ENCODE peak calls at places on chromosomes 6 and 20, in ten cellular contexts. P, L, N, J, F, A, M, Y, U and X are unnamed samples.

GRCh38 chr6:107124934-107125348 is 9.6 kb upstream of the BEND3 start:
- DNase-seq in P (no peak), L (peak), N (peak), J (no peak), F (no peak), A (no peak), M (no peak), Y (no peak), U (no peak), X (no peak)

GRCh38 chr6:135880066-135880972 is 28.8 kb downstream of the PDE7B start:
- DNase-seq in P (no peak), L (no peak), N (no peak), J (peak), F (peak), A (no peak), M (peak), Y (peak), U (peak), X (no peak)

GRCh38 chr20:38799248-38799647 is 6.2 kb upstream of the PPP1R16B start:
- DNase-seq in P (no peak), L (no peak), N (no peak), J (no peak), F (no peak), A (no peak), M (no peak), Y (peak), U (no peak), X (no peak)

GRCh38 chr20:4036351-4036750 is 21.0 kb upstream of the RNF24 start:
- DNase-seq in P (no peak), L (no peak), N (no peak), J (no peak), F (no peak), A (no peak), M (no peak), Y (no peak), U (no peak), X (no peak)

GRCh38 chr20:33926425-33926824 is 67.3 kb upstream of the RALY start:
- DNase-seq in P (no peak), L (no peak), N (peak), J (no peak), F (no peak), A (no peak), M (no peak), Y (no peak), U (no peak), X (no peak)

GRCh38 chr6:108541843-108542795 is 18.6 kb upstream of the FOXO3 start:
- DNase-seq in P (peak), L (peak), N (peak), J (no peak), F (no peak), A (peak), M (peak), Y (peak), U (peak), X (peak)

GRCh38 chr6:142913036-142913510 is 31.9 kb downstream of the HIVEP2 start:
- DNase-seq in P (no peak), L (no peak), N (no peak), J (no peak), F (no peak), A (no peak), M (no peak), Y (no peak), U (no peak), X (no peak)

GRCh38 chr20:36784900-36785299 is 11.3 kb upstream of the DSN1 start:
- DNase-seq in P (no peak), L (no peak), N (no peak), J (no peak), F (no peak), A (no peak), M (no peak), Y (no peak), U (peak), X (no peak)

GRCh38 chr20:50345712-50346371 is 155.2 kb downstream of the CEBPB start:
- DNase-seq in P (no peak), L (no peak), N (no peak), J (no peak), F (no peak), A (no peak), M (no peak), Y (no peak), U (no peak), X (no peak)

GRCh38 chr20:21520702-21521595 is 7.1 kb upstream of the NKX2-2 start:
- DNase-seq in P (peak), L (peak), N (peak), J (no peak), F (no peak), A (no peak), M (no peak), Y (no peak), U (peak), X (no peak)

GRCh38 chr6:108198761-108199498 is 33.1 kb downstream of the NR2E1 start:
- DNase-seq in P (no peak), L (no peak), N (no peak), J (no peak), F (no peak), A (no peak), M (no peak), Y (no peak), U (no peak), X (no peak)

GRCh38 chr6:151723152-151723551 is 84.3 kb upstream of the ESR1 start:
- DNase-seq in P (no peak), L (no peak), N (no peak), J (no peak), F (no peak), A (no peak), M (no peak), Y (no peak), U (no peak), X (no peak)

GRCh38 chr20:58065508-58066361 is 162.7 kb downstream of the ANKRD60 start:
- DNase-seq in P (no peak), L (no peak), N (no peak), J (no peak), F (no peak), A (no peak), M (peak), Y (no peak), U (peak), X (no peak)

GRCh38 chr20:19860742-19861141 is 102.7 kb downstream of the RIN2 start:
- DNase-seq in P (no peak), L (no peak), N (no peak), J (no peak), F (no peak), A (no peak), M (no peak), Y (no peak), U (no peak), X (no peak)